ENCODE peak calls at places on chromosomes 11 and 22, in eight cellular contexts. One of them, this sample, is unnamed.

GRCh38 chr11:114160884-114161283 is 101.4 kb downstream of the ZBTB16 start:
- DNase-seq in HS-5: no peak
- DNase-seq in AG08396: no peak
- DNase-seq in colonic mucosa: no peak
- DNase-seq in T-helper 1 cell: no peak
- DNase-seq in GM04504: no peak
- DNase-seq in upper lobe of right lung: no peak
- DNase-seq in naive thymus-derived CD4-positive, alpha-beta T cell: no peak
- DNase-seq in this sample: no peak

GRCh38 chr11:14980854-14981253 is 8.7 kb upstream of the CALCA start:
- DNase-seq in HS-5: peak; percentile 46
- DNase-seq in AG08396: peak; percentile 73
- DNase-seq in colonic mucosa: no peak
- DNase-seq in T-helper 1 cell: no peak
- DNase-seq in GM04504: peak; percentile 35
- DNase-seq in upper lobe of right lung: no peak
- DNase-seq in naive thymus-derived CD4-positive, alpha-beta T cell: no peak
- DNase-seq in this sample: no peak

GRCh38 chr22:44091021-44091721 is 67.1 kb downstream of the PARVB start:
- DNase-seq in HS-5: no peak
- DNase-seq in AG08396: no peak
- DNase-seq in colonic mucosa: no peak
- DNase-seq in T-helper 1 cell: peak; percentile 18
- DNase-seq in GM04504: no peak
- DNase-seq in upper lobe of right lung: no peak
- DNase-seq in naive thymus-derived CD4-positive, alpha-beta T cell: no peak
- DNase-seq in this sample: no peak

GRCh38 chr22:50504245-50505211 is 3.0 kb downstream of the LMF2 start:
- DNase-seq in HS-5: no peak
- DNase-seq in AG08396: no peak
- DNase-seq in colonic mucosa: no peak
- DNase-seq in T-helper 1 cell: no peak
- DNase-seq in GM04504: no peak
- DNase-seq in upper lobe of right lung: no peak
- DNase-seq in naive thymus-derived CD4-positive, alpha-beta T cell: no peak
- DNase-seq in this sample: no peak

GRCh38 chr11:122803306-122803705 is 35.0 kb upstream of the CRTAM start:
- DNase-seq in HS-5: no peak
- DNase-seq in AG08396: peak; percentile 63
- DNase-seq in colonic mucosa: no peak
- DNase-seq in T-helper 1 cell: no peak
- DNase-seq in GM04504: peak; percentile 54
- DNase-seq in upper lobe of right lung: no peak
- DNase-seq in naive thymus-derived CD4-positive, alpha-beta T cell: no peak
- DNase-seq in this sample: no peak

GRCh38 chr22:39361495-39361894 is 11.7 kb downstream of the SYNGR1 start:
- DNase-seq in HS-5: no peak
- DNase-seq in AG08396: no peak
- DNase-seq in colonic mucosa: no peak
- DNase-seq in T-helper 1 cell: no peak
- DNase-seq in GM04504: no peak
- DNase-seq in upper lobe of right lung: no peak
- DNase-seq in naive thymus-derived CD4-positive, alpha-beta T cell: no peak
- DNase-seq in this sample: no peak

GRCh38 chr22:27240298-27240885 is 561.2 kb downstream of the MN1 start:
- DNase-seq in HS-5: no peak
- DNase-seq in AG08396: no peak
- DNase-seq in colonic mucosa: no peak
- DNase-seq in T-helper 1 cell: no peak
- DNase-seq in GM04504: no peak
- DNase-seq in upper lobe of right lung: no peak
- DNase-seq in naive thymus-derived CD4-positive, alpha-beta T cell: no peak
- DNase-seq in this sample: no peak

GRCh38 chr11:108965602-108966001 is 300.7 kb downstream of the DDX10 start:
- DNase-seq in HS-5: no peak
- DNase-seq in AG08396: peak; percentile 50
- DNase-seq in colonic mucosa: no peak
- DNase-seq in T-helper 1 cell: no peak
- DNase-seq in GM04504: peak; percentile 73
- DNase-seq in upper lobe of right lung: no peak
- DNase-seq in naive thymus-derived CD4-positive, alpha-beta T cell: no peak
- DNase-seq in this sample: no peak

GRCh38 chr11:13010737-13011342 is 1.7 kb downstream of the RASSF10 start:
- DNase-seq in HS-5: no peak
- DNase-seq in AG08396: no peak
- DNase-seq in colonic mucosa: peak; percentile 54
- DNase-seq in T-helper 1 cell: no peak
- DNase-seq in GM04504: no peak
- DNase-seq in upper lobe of right lung: peak; percentile 69
- DNase-seq in naive thymus-derived CD4-positive, alpha-beta T cell: no peak
- DNase-seq in this sample: no peak

GRCh38 chr11:27166130-27166529 is 125.5 kb downstream of the BBOX1 start:
- DNase-seq in HS-5: no peak
- DNase-seq in AG08396: no peak
- DNase-seq in colonic mucosa: no peak
- DNase-seq in T-helper 1 cell: no peak
- DNase-seq in GM04504: no peak
- DNase-seq in upper lobe of right lung: no peak
- DNase-seq in naive thymus-derived CD4-positive, alpha-beta T cell: no peak
- DNase-seq in this sample: no peak

GRCh38 chr22:23242473-23243001 is 62.2 kb downstream of the BCR start:
- DNase-seq in HS-5: no peak
- DNase-seq in AG08396: no peak
- DNase-seq in colonic mucosa: no peak
- DNase-seq in T-helper 1 cell: no peak
- DNase-seq in GM04504: no peak
- DNase-seq in upper lobe of right lung: no peak
- DNase-seq in naive thymus-derived CD4-positive, alpha-beta T cell: no peak
- DNase-seq in this sample: no peak

GRCh38 chr11:121630041-121630440 is 177.3 kb upstream of the SORL1-AS1 start:
- DNase-seq in HS-5: peak; percentile 43
- DNase-seq in AG08396: peak; percentile 68
- DNase-seq in colonic mucosa: no peak
- DNase-seq in T-helper 1 cell: no peak
- DNase-seq in GM04504: peak; percentile 66
- DNase-seq in upper lobe of right lung: no peak
- DNase-seq in naive thymus-derived CD4-positive, alpha-beta T cell: no peak
- DNase-seq in this sample: no peak

GRCh38 chr22:45071618-45072017 is 61.8 kb upstream of the PHF21B start:
- DNase-seq in HS-5: no peak
- DNase-seq in AG08396: no peak
- DNase-seq in colonic mucosa: no peak
- DNase-seq in T-helper 1 cell: no peak
- DNase-seq in GM04504: no peak
- DNase-seq in upper lobe of right lung: no peak
- DNase-seq in naive thymus-derived CD4-positive, alpha-beta T cell: no peak
- DNase-seq in this sample: no peak

GRCh38 chr11:93031386-93031785 is 61.9 kb downstream of the MTNR1B start:
- DNase-seq in HS-5: no peak
- DNase-seq in AG08396: no peak
- DNase-seq in colonic mucosa: no peak
- DNase-seq in T-helper 1 cell: no peak
- DNase-seq in GM04504: no peak
- DNase-seq in upper lobe of right lung: no peak
- DNase-seq in naive thymus-derived CD4-positive, alpha-beta T cell: no peak
- DNase-seq in this sample: no peak

GRCh38 chr22:19430890-19431541 is 517 bp downstream of the HIRA start:
- DNase-seq in HS-5: no peak
- DNase-seq in AG08396: peak; percentile 36
- DNase-seq in colonic mucosa: peak; percentile 79
- DNase-seq in T-helper 1 cell: peak; percentile 28
- DNase-seq in GM04504: no peak
- DNase-seq in upper lobe of right lung: peak; percentile 70
- DNase-seq in naive thymus-derived CD4-positive, alpha-beta T cell: no peak
- DNase-seq in this sample: no peak

GRCh38 chr11:114610984-114611944 is 15.7 kb upstream of the NXPE4 start:
- DNase-seq in HS-5: no peak
- DNase-seq in AG08396: no peak
- DNase-seq in colonic mucosa: peak; percentile 7
- DNase-seq in T-helper 1 cell: no peak
- DNase-seq in GM04504: no peak
- DNase-seq in upper lobe of right lung: no peak
- DNase-seq in naive thymus-derived CD4-positive, alpha-beta T cell: no peak
- DNase-seq in this sample: no peak

GRCh38 chr11:93053864-93054263 is 84.4 kb downstream of the MTNR1B start:
- DNase-seq in HS-5: no peak
- DNase-seq in AG08396: no peak
- DNase-seq in colonic mucosa: no peak
- DNase-seq in T-helper 1 cell: no peak
- DNase-seq in GM04504: no peak
- DNase-seq in upper lobe of right lung: no peak
- DNase-seq in naive thymus-derived CD4-positive, alpha-beta T cell: no peak
- DNase-seq in this sample: no peak

GRCh38 chr11:73200256-73200655 is 17.8 kb upstream of the P2RY2 start:
- DNase-seq in HS-5: no peak
- DNase-seq in AG08396: no peak
- DNase-seq in colonic mucosa: no peak
- DNase-seq in T-helper 1 cell: no peak
- DNase-seq in GM04504: no peak
- DNase-seq in upper lobe of right lung: peak; percentile 35
- DNase-seq in naive thymus-derived CD4-positive, alpha-beta T cell: no peak
- DNase-seq in this sample: no peak

GRCh38 chr22:23591203-23591791 is 11.2 kb upstream of the IGLL1 start:
- DNase-seq in HS-5: peak; percentile 2
- DNase-seq in AG08396: peak; percentile 79
- DNase-seq in colonic mucosa: peak; percentile 55
- DNase-seq in T-helper 1 cell: peak; percentile 34
- DNase-seq in GM04504: peak; percentile 10
- DNase-seq in upper lobe of right lung: peak; percentile 78
- DNase-seq in naive thymus-derived CD4-positive, alpha-beta T cell: peak; percentile 46
- DNase-seq in this sample: no peak